ENCODE peak calls at places on chromosome 15, in seven cellular contexts. Q is transverse colon; J is aorta; S is CD8-positive, alpha-beta memory T cell; D is IMR-90; K is mesenchymal stem cell; Y is dorsolateral prefrontal cortex. H is an unnamed sample.

GRCh38 chr15:30985081-30985531 is 6.3 kb downstream of the MTMR10 start:
- DNase-seq in Q (peak; percentile 29), J (peak; percentile 53), S (no peak), D (peak; percentile 20), K (no peak), Y (no peak), H (peak; percentile 5)

GRCh38 chr15:72554471-72555425 is 80.6 kb downstream of the ARIH1 start:
- DNase-seq in Q (no peak), J (no peak), S (no peak), D (peak; percentile 84), K (peak; percentile 74), Y (no peak), H (peak; percentile 77)

GRCh38 chr15:40069178-40070165 is 30.5 kb upstream of the SRP14 start:
- DNase-seq in Q (peak; percentile 95), J (peak; percentile 95), S (no peak), D (no peak), K (no peak), Y (peak; percentile 96), H (peak; percentile 56)

GRCh38 chr15:58457466-58457965 is 25.7 kb downstream of the LIPC start:
- DNase-seq in Q (no peak), J (no peak), S (no peak), D (peak; percentile 97), K (peak; percentile 97), Y (no peak), H (peak; percentile 85)

GRCh38 chr15:54605556-54605955 is 591.2 kb downstream of the RSL24D1 start:
- DNase-seq in Q (no peak), J (no peak), S (no peak), D (no peak), K (no peak), Y (no peak), H (no peak)

GRCh38 chr15:51830279-51830806 is 890 bp downstream of the TMOD3 start:
- DNase-seq in Q (no peak), J (no peak), S (no peak), D (peak; percentile 51), K (peak; percentile 82), Y (no peak), H (peak; percentile 30)

GRCh38 chr15:100236981-100237720 is 104.6 kb downstream of the ADAMTS17 start:
- DNase-seq in Q (no peak), J (no peak), S (no peak), D (no peak), K (no peak), Y (no peak), H (no peak)

GRCh38 chr15:51307811-51308210 is 30.6 kb downstream of the CYP19A1 start:
- DNase-seq in Q (peak; percentile 13), J (no peak), S (no peak), D (no peak), K (no peak), Y (no peak), H (no peak)

GRCh38 chr15:60814062-60814461 is 335.1 kb upstream of the ICE2 start:
- DNase-seq in Q (no peak), J (peak; percentile 55), S (no peak), D (no peak), K (no peak), Y (no peak), H (no peak)

GRCh38 chr15:60804986-60805949 is 326.3 kb upstream of the ICE2 start:
- DNase-seq in Q (no peak), J (peak; percentile 72), S (no peak), D (peak; percentile 74), K (peak; percentile 88), Y (no peak), H (peak; percentile 86)

GRCh38 chr15:60804551-60804950 is 325.6 kb upstream of the ICE2 start:
- DNase-seq in Q (no peak), J (no peak), S (no peak), D (no peak), K (no peak), Y (no peak), H (no peak)

GRCh38 chr15:60814855-60815254 is 335.9 kb upstream of the ICE2 start:
- DNase-seq in Q (no peak), J (no peak), S (no peak), D (no peak), K (no peak), Y (no peak), H (no peak)

DNA sequence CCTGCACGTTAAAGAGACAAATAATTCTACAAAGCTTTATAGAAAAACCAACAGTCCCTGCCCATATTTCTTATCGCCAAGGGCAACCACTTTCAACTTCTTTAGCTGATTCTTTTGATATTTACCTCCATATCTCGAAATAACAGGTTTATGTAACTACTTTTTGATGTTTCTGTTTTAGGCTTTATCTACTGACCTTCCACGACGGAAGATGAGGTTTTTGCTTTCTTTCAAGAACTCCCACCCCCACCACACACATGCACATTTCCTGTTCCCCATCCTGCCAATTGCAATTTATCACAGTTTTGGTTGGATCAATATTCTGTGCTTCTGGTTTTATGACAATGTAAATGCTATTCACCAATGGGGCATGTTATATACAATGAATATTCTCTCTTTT is 330.4 kb upstream of the ICE2 start:
- DNase-seq in Q (no peak), J (no peak), S (no peak), D (no peak), K (no peak), Y (no peak), H (no peak)
- H3K27me3 ChIP-seq in Q (no peaks in the 10 kb centered on the region), J (no peaks in the 10 kb centered on the region), S (no peaks in the 10 kb centered on the region), D (peaks cover 21% of the 10 kb centered on the region), K (no peaks in the 10 kb centered on the region), Y (no peaks in the 10 kb centered on the region), H (no peaks in the 10 kb centered on the region)

DNA sequence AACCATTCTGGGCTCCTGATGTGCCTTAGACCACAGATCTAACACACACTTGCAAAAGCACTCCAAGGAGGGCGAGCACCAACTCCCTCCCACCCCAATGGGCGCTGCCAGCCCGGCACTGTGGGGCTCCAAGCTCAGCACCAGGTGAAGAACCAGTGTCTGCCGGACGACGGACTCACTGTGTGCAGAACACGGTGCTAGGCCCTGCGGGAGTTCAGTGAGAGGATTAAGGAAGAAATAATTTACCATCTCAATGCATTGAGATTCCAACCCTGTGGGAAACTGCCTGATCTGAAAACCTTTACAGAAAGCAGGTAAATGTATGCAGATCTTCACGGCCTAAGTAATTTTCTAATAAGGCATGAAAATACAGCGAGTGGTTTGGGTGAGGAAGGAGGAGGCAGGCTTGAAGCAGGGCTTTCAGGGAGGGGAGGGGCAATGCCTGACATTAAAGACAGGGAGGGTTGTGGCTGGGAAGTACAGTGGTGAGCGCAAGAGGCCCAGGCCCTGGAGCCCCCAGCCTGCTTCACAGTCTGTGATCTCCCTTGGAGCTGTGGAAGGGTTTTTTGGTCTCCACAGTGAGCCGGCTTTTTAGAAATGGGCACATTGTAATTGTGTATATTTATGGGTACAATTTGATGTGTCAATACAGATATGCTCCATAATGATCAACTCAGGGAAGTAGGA is 35.6 kb upstream of the CHRNB4 start:
- DNase-seq in Q (no peak), J (no peak), S (no peak), D (no peak), K (no peak), Y (no peak), H (no peak)
- H3K27me3 ChIP-seq in Q (no peaks in the 10 kb centered on the region), J (no peaks in the 10 kb centered on the region), S (no peaks in the 10 kb centered on the region), D (peaks cover 26% of the 10 kb centered on the region), K (peaks cover 7% of the 10 kb centered on the region), Y (no peaks in the 10 kb centered on the region), H (no peaks in the 10 kb centered on the region)

GRCh38 chr15:77208222-77208621 is 137.3 kb upstream of the TSPAN3 start:
- DNase-seq in Q (no peak), J (no peak), S (no peak), D (no peak), K (no peak), Y (no peak), H (no peak)
- H3K27me3 ChIP-seq in Q (no peaks in the 10 kb centered on the region), J (no peaks in the 10 kb centered on the region), S (no peaks in the 10 kb centered on the region), D (no peaks in the 10 kb centered on the region), K (no peaks in the 10 kb centered on the region), Y (no peaks in the 10 kb centered on the region), H (no peaks in the 10 kb centered on the region)

DNA sequence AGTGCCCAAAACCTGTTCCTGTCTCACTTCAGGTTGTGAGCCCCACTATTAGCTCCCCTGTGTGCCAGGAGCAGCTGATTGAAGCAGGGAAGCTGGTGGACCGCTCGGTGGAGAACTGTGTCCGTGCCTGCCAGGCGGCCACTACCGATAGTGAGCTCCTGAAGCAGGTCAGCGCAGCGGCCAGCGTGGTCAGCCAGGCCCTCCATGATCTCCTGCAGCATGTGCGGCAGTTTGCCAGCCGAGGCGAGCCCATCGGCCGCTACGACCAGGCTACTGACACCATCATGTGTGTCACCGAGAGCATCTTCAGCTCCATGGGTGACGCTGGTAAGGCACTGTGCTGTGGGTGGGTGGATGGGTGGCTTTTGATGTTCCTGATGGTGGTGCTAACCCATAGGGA is 334.1 kb upstream of the TPM1 start:
- DNase-seq in Q (no peak), J (no peak), S (no peak), D (no peak), K (no peak), Y (no peak), H (no peak)
- H3K27me3 ChIP-seq in Q (no peaks in the 10 kb centered on the region), J (no peaks in the 10 kb centered on the region), S (no peaks in the 10 kb centered on the region), D (no peaks in the 10 kb centered on the region), K (no peaks in the 10 kb centered on the region), Y (no peaks in the 10 kb centered on the region), H (no peaks in the 10 kb centered on the region)

GRCh38 chr15:70133296-70133695 is 35.6 kb upstream of the TLE3 start:
- DNase-seq in Q (no peak), J (no peak), S (no peak), D (no peak), K (no peak), Y (no peak), H (no peak)
- H3K27me3 ChIP-seq in Q (no peaks in the 10 kb centered on the region), J (no peaks in the 10 kb centered on the region), S (no peaks in the 10 kb centered on the region), D (peaks cover 67% of the 10 kb centered on the region), K (peaks cover 38% of the 10 kb centered on the region), Y (no peaks in the 10 kb centered on the region), H (peaks cover 12% of the 10 kb centered on the region)

GRCh38 chr15:45114076-45114750 is at the start of the genes DUOX2 and DUOXA2:
- DNase-seq in Q (no peak), J (no peak), S (no peak), D (no peak), K (no peak), Y (no peak), H (no peak)

GRCh38 chr15:45114751-45115085 is 592 bp downstream of the DUOXA2 start:
- DNase-seq in Q (no peak), J (no peak), S (no peak), D (no peak), K (no peak), Y (no peak), H (no peak)

GRCh38 chr15:45116482-45117326 is 2.6 kb downstream of the DUOXA2 start:
- DNase-seq in Q (no peak), J (no peak), S (no peak), D (no peak), K (peak; percentile 18), Y (no peak), H (no peak)

GRCh38 chr15:45116006-45116481 is 1.9 kb downstream of the DUOXA2 start:
- DNase-seq in Q (no peak), J (no peak), S (no peak), D (no peak), K (no peak), Y (no peak), H (no peak)

DNA sequence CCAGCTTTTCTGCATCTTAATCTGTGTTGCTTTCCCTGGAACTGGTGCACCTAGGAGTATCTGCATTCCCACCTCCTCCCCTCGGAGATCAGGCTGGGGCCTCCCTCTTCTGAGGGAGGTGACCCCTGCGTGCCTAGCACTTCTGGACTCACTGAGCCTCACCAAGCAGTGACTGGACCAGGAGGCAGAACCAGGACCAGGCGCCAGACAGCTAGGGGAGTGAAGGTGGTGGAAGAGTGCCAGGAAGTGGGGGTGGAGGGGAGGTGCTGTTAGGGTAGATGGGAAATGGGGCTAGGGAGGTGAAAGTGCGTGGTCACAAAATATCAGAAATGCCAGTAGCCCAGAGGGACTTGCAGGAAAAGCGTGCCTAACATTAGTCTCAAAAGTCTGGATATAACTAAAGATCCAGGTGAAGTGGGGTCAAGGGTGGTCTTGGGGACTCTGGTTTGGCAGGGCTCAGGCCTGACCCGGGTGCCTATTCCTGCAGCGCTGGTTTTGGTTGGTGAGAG is 1.2 kb downstream of the DUOXA2 start:
- DNase-seq in Q (no peak), J (no peak), S (no peak), D (no peak), K (no peak), Y (no peak), H (no peak)
- H3K27me3 ChIP-seq in Q (peaks cover 89% of the 10 kb centered on the region), J (no peaks in the 10 kb centered on the region), S (peaks cover 60% of the 10 kb centered on the region), D (peaks cover 68% of the 10 kb centered on the region), K (peaks cover 76% of the 10 kb centered on the region), Y (peaks cover 69% of the 10 kb centered on the region), H (peaks cover 70% of the 10 kb centered on the region)